ENCODE peak calls at places on chromosomes 4 and X, in eight cellular contexts. One of them, this sample, is unnamed.

GRCh38 chr4:134708616-134709015 is 507.0 kb upstream of the PABPC4L start:
- DNase-seq in activated T-helper 9 cell treated with anti-CD3 and anti-CD28 coated beads, Interleukin-2, amount 50 U/mL, for 16 hours: no peak
- DNase-seq in effector memory CD8-positive, alpha-beta T cell: no peak
- DNase-seq in M059J: no peak
- DNase-seq in fibroblast of lung: no peak
- DNase-seq in mucosa of descending colon: no peak
- DNase-seq in HFFc6: no peak
- DNase-seq in stimulated activated CD8-positive, alpha-beta memory T cell treated with anti-CD3 and anti-CD28 coated beads, Interleukin-2, amount 100 ng/mL, for 1 hour: no peak
- DNase-seq in this sample: no peak

GRCh38 chr4:187141101-187141500 is 417.4 kb upstream of the FAT1 start:
- DNase-seq in activated T-helper 9 cell treated with anti-CD3 and anti-CD28 coated beads, Interleukin-2, amount 50 U/mL, for 16 hours: no peak
- DNase-seq in effector memory CD8-positive, alpha-beta T cell: no peak
- DNase-seq in M059J: peak
- DNase-seq in fibroblast of lung: no peak
- DNase-seq in mucosa of descending colon: no peak
- DNase-seq in HFFc6: peak
- DNase-seq in stimulated activated CD8-positive, alpha-beta memory T cell treated with anti-CD3 and anti-CD28 coated beads, Interleukin-2, amount 100 ng/mL, for 1 hour: no peak
- DNase-seq in this sample: no peak

GRCh38 chrX:136138939-136139338 is 8.4 kb upstream of the FHL1 start:
- DNase-seq in activated T-helper 9 cell treated with anti-CD3 and anti-CD28 coated beads, Interleukin-2, amount 50 U/mL, for 16 hours: no peak
- DNase-seq in effector memory CD8-positive, alpha-beta T cell: no peak
- DNase-seq in M059J: no peak
- DNase-seq in fibroblast of lung: no peak
- DNase-seq in mucosa of descending colon: no peak
- DNase-seq in HFFc6: no peak
- DNase-seq in stimulated activated CD8-positive, alpha-beta memory T cell treated with anti-CD3 and anti-CD28 coated beads, Interleukin-2, amount 100 ng/mL, for 1 hour: no peak
- DNase-seq in this sample: no peak

GRCh38 chr4:153385784-153386183 is 41.3 kb downstream of the MND1 start:
- DNase-seq in activated T-helper 9 cell treated with anti-CD3 and anti-CD28 coated beads, Interleukin-2, amount 50 U/mL, for 16 hours: no peak
- DNase-seq in effector memory CD8-positive, alpha-beta T cell: no peak
- DNase-seq in M059J: no peak
- DNase-seq in fibroblast of lung: no peak
- DNase-seq in mucosa of descending colon: no peak
- DNase-seq in HFFc6: no peak
- DNase-seq in stimulated activated CD8-positive, alpha-beta memory T cell treated with anti-CD3 and anti-CD28 coated beads, Interleukin-2, amount 100 ng/mL, for 1 hour: no peak
- DNase-seq in this sample: no peak

GRCh38 chr4:825969-826330 is at the start of gene CPLX1:
- DNase-seq in activated T-helper 9 cell treated with anti-CD3 and anti-CD28 coated beads, Interleukin-2, amount 50 U/mL, for 16 hours: no peak
- DNase-seq in effector memory CD8-positive, alpha-beta T cell: no peak
- DNase-seq in M059J: peak
- DNase-seq in fibroblast of lung: no peak
- DNase-seq in mucosa of descending colon: peak
- DNase-seq in HFFc6: no peak
- DNase-seq in stimulated activated CD8-positive, alpha-beta memory T cell treated with anti-CD3 and anti-CD28 coated beads, Interleukin-2, amount 100 ng/mL, for 1 hour: no peak
- DNase-seq in this sample: no peak

GRCh38 chr4:25810016-25810415 is 52.8 kb downstream of the SEL1L3 start:
- DNase-seq in activated T-helper 9 cell treated with anti-CD3 and anti-CD28 coated beads, Interleukin-2, amount 50 U/mL, for 16 hours: no peak
- DNase-seq in effector memory CD8-positive, alpha-beta T cell: no peak
- DNase-seq in M059J: no peak
- DNase-seq in fibroblast of lung: no peak
- DNase-seq in mucosa of descending colon: no peak
- DNase-seq in HFFc6: no peak
- DNase-seq in stimulated activated CD8-positive, alpha-beta memory T cell treated with anti-CD3 and anti-CD28 coated beads, Interleukin-2, amount 100 ng/mL, for 1 hour: no peak
- DNase-seq in this sample: no peak

GRCh38 chr4:12724520-12724919 is 759.6 kb downstream of the RAB28 start:
- DNase-seq in activated T-helper 9 cell treated with anti-CD3 and anti-CD28 coated beads, Interleukin-2, amount 50 U/mL, for 16 hours: no peak
- DNase-seq in effector memory CD8-positive, alpha-beta T cell: no peak
- DNase-seq in M059J: peak
- DNase-seq in fibroblast of lung: no peak
- DNase-seq in mucosa of descending colon: no peak
- DNase-seq in HFFc6: no peak
- DNase-seq in stimulated activated CD8-positive, alpha-beta memory T cell treated with anti-CD3 and anti-CD28 coated beads, Interleukin-2, amount 100 ng/mL, for 1 hour: no peak
- DNase-seq in this sample: no peak

GRCh38 chr4:140609548-140610425 is 41.0 kb upstream of the UCP1 start:
- DNase-seq in activated T-helper 9 cell treated with anti-CD3 and anti-CD28 coated beads, Interleukin-2, amount 50 U/mL, for 16 hours: no peak
- DNase-seq in effector memory CD8-positive, alpha-beta T cell: no peak
- DNase-seq in M059J: peak
- DNase-seq in fibroblast of lung: peak
- DNase-seq in mucosa of descending colon: no peak
- DNase-seq in HFFc6: peak
- DNase-seq in stimulated activated CD8-positive, alpha-beta memory T cell treated with anti-CD3 and anti-CD28 coated beads, Interleukin-2, amount 100 ng/mL, for 1 hour: no peak
- DNase-seq in this sample: no peak